ENCODE peak calls at places on chromosome 17, in six cellular contexts. One of them, this sample, is unnamed.

GRCh38 chr17:67130768-67131167 is 86.4 kb downstream of the CACNG1 start:
- DNase-seq in RWPE1: no peak
- DNase-seq in A549: no peak
- DNase-seq in foreskin fibroblast: no peak
- DNase-seq in GM12865: no peak
- DNase-seq in lung: no peak
- DNase-seq in this sample: no peak

GRCh38 chr17:9331512-9332163 is 244.0 kb downstream of the STX8 start:
- DNase-seq in foreskin fibroblast: no peak
- DNase-seq in GM12865: no peak
- DNase-seq in RWPE1: no peak
- DNase-seq in lung: no peak
- DNase-seq in A549: no peak
- DNase-seq in this sample: no peak

GRCh38 chr17:57006040-57006439 is 28.1 kb downstream of the SCPEP1 start:
- DNase-seq in foreskin fibroblast: no peak
- DNase-seq in A549: no peak
- DNase-seq in GM12865: no peak
- DNase-seq in RWPE1: no peak
- DNase-seq in lung: no peak
- DNase-seq in this sample: peak

GRCh38 chr17:43702636-43703035 is 40.9 kb upstream of the MEOX1 start:
- DNase-seq in A549: peak
- DNase-seq in lung: no peak
- DNase-seq in GM12865: peak
- DNase-seq in RWPE1: peak
- DNase-seq in foreskin fibroblast: no peak
- DNase-seq in this sample: no peak

GRCh38 chr17:64155751-64156544 is 26.0 kb upstream of the ERN1 start:
- DNase-seq in lung: peak
- DNase-seq in RWPE1: no peak
- DNase-seq in foreskin fibroblast: no peak
- DNase-seq in GM12865: no peak
- DNase-seq in A549: no peak
- DNase-seq in this sample: no peak

GRCh38 chr17:47810200-47810821 is 11.3 kb downstream of the OSBPL7 start:
- DNase-seq in foreskin fibroblast: peak
- DNase-seq in lung: peak
- DNase-seq in RWPE1: peak
- DNase-seq in A549: peak
- DNase-seq in GM12865: no peak
- DNase-seq in this sample: peak

GRCh38 chr17:2898255-2898926 is 102.2 kb downstream of the RAP1GAP2 start:
- DNase-seq in A549: no peak
- DNase-seq in RWPE1: no peak
- DNase-seq in GM12865: no peak
- DNase-seq in foreskin fibroblast: no peak
- DNase-seq in lung: no peak
- DNase-seq in this sample: no peak

GRCh38 chr17:65553646-65554567 is 7.5 kb downstream of the AXIN2 start:
- DNase-seq in lung: peak
- DNase-seq in RWPE1: no peak
- DNase-seq in A549: no peak
- DNase-seq in GM12865: no peak
- DNase-seq in foreskin fibroblast: no peak
- DNase-seq in this sample: no peak

GRCh38 chr17:12865769-12866168 is 76.5 kb downstream of the ARHGAP44 start:
- DNase-seq in lung: no peak
- DNase-seq in foreskin fibroblast: no peak
- DNase-seq in RWPE1: no peak
- DNase-seq in A549: no peak
- DNase-seq in GM12865: no peak
- DNase-seq in this sample: no peak

GRCh38 chr17:43013296-43013695 is 6.7 kb downstream of the IFI35 start:
- DNase-seq in GM12865: no peak
- DNase-seq in A549: no peak
- DNase-seq in lung: no peak
- DNase-seq in foreskin fibroblast: no peak
- DNase-seq in RWPE1: no peak
- DNase-seq in this sample: no peak

GRCh38 chr17:61420745-61421398 is 21.2 kb downstream of the TBX2 start:
- DNase-seq in foreskin fibroblast: no peak
- DNase-seq in RWPE1: no peak
- DNase-seq in GM12865: no peak
- DNase-seq in lung: no peak
- DNase-seq in A549: no peak
- DNase-seq in this sample: no peak

GRCh38 chr17:15220785-15221184 is 44.3 kb downstream of the PMP22 start:
- DNase-seq in lung: no peak
- DNase-seq in GM12865: no peak
- DNase-seq in A549: no peak
- DNase-seq in foreskin fibroblast: no peak
- DNase-seq in RWPE1: no peak
- DNase-seq in this sample: no peak

GRCh38 chr17:6170349-6170748 is 100.2 kb downstream of the WSCD1 start:
- DNase-seq in GM12865: no peak
- DNase-seq in RWPE1: no peak
- DNase-seq in foreskin fibroblast: no peak
- DNase-seq in lung: no peak
- DNase-seq in A549: no peak
- DNase-seq in this sample: no peak

GRCh38 chr17:64534187-64534586 is 27.4 kb downstream of the CEP95 start:
- DNase-seq in GM12865: peak
- DNase-seq in A549: peak
- DNase-seq in foreskin fibroblast: peak
- DNase-seq in lung: no peak
- DNase-seq in RWPE1: no peak
- DNase-seq in this sample: no peak

GRCh38 chr17:79483842-79484241 is 127.0 kb downstream of the RBFOX3 start:
- DNase-seq in GM12865: no peak
- DNase-seq in A549: peak
- DNase-seq in RWPE1: no peak
- DNase-seq in foreskin fibroblast: no peak
- DNase-seq in lung: no peak
- DNase-seq in this sample: no peak

GRCh38 chr17:44218344-44219125 is 940 bp downstream of the UBTF start:
- DNase-seq in foreskin fibroblast: peak
- DNase-seq in RWPE1: peak
- DNase-seq in A549: peak
- DNase-seq in GM12865: peak
- DNase-seq in lung: peak
- DNase-seq in this sample: peak

GRCh38 chr17:34269969-34270368 is at the start of gene CCL7:
- DNase-seq in GM12865: no peak
- DNase-seq in lung: no peak
- DNase-seq in foreskin fibroblast: no peak
- DNase-seq in A549: no peak
- DNase-seq in RWPE1: no peak
- DNase-seq in this sample: peak

GRCh38 chr17:32504166-32504990 is 17.6 kb downstream of the CDK5R1 start:
- DNase-seq in A549: no peak
- DNase-seq in RWPE1: no peak
- DNase-seq in GM12865: no peak
- DNase-seq in lung: no peak
- DNase-seq in foreskin fibroblast: no peak
- DNase-seq in this sample: peak

GRCh38 chr17:46092996-46093395 is 93.9 kb downstream of the STH start:
- DNase-seq in A549: no peak
- DNase-seq in foreskin fibroblast: peak
- DNase-seq in GM12865: no peak
- DNase-seq in lung: no peak
- DNase-seq in RWPE1: no peak
- DNase-seq in this sample: peak

DNA sequence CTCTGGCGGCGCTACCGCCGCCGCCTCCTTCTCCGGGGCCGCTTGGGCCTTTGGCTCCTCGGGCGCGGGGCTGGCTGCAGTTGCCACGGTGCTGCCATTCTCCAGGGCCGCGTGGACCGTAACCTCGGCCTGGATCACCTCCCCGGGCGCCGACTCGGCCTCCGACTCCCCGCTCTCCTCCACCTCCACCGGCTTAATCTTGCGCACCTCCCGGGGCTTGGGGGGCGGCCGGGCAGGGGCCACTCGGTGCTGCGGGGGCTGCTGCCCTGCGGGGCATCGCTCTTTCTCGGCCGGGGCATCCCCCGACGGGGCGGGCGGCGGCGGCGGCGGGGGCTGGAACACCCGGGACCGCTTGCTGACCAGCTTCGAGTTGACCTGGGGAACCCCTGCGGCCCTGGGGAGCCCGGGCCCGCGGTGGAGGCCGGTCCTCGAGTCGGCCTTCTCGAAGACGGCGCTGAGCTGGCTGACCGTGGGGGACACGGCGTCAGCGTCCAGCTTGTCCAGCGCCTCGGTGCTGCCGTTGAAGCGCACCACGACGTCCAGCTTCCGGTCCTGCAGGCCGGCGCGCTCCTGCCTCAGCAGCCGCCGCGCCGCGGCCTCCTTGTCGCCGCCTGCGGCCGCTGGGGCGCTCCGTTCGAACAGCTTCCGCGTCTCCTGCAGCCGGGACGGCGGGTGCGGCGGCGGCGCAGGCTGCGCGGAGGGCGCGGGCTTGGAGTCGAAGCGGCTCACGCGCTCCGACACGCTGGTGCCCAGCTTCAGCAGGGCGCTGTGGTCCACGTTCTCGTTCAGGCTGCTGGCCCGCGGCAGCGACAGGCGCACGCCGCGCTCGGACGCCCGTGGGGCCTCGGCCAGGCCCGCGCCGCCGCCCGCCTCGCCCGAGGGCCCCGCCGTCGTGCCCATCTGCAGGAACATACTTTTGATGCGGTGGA is 788 bp downstream of the PPP1R9B start:
- DNase-seq in lung: peak
- DNase-seq in GM12865: peak
- DNase-seq in foreskin fibroblast: peak
- DNase-seq in A549: peak
- DNase-seq in RWPE1: no peak
- DNase-seq in this sample: no peak
- TF ChIP-seq CTCF in lung: no peak
- TF ChIP-seq CTCF in GM12865: peak
- TF ChIP-seq CTCF in foreskin fibroblast: no peak
- TF ChIP-seq CTCF in A549: no peak
- TF ChIP-seq CTCF in RWPE1: no peak
- TF ChIP-seq CTCF in this sample: peak

GRCh38 chr17:80662557-80662956 is 117.9 kb downstream of the RPTOR start:
- DNase-seq in RWPE1: no peak
- DNase-seq in lung: no peak
- DNase-seq in A549: no peak
- DNase-seq in GM12865: no peak
- DNase-seq in foreskin fibroblast: no peak
- DNase-seq in this sample: no peak

GRCh38 chr17:80659651-80660050 is 115.0 kb downstream of the RPTOR start:
- DNase-seq in A549: no peak
- DNase-seq in GM12865: no peak
- DNase-seq in lung: no peak
- DNase-seq in RWPE1: no peak
- DNase-seq in foreskin fibroblast: no peak
- DNase-seq in this sample: no peak

GRCh38 chr17:80657561-80657960 is 112.9 kb downstream of the RPTOR start:
- DNase-seq in A549: no peak
- DNase-seq in RWPE1: no peak
- DNase-seq in foreskin fibroblast: no peak
- DNase-seq in lung: no peak
- DNase-seq in GM12865: no peak
- DNase-seq in this sample: no peak

GRCh38 chr17:80658821-80659220 is 114.2 kb downstream of the RPTOR start:
- DNase-seq in lung: no peak
- DNase-seq in RWPE1: no peak
- DNase-seq in A549: no peak
- DNase-seq in foreskin fibroblast: no peak
- DNase-seq in GM12865: no peak
- DNase-seq in this sample: no peak

DNA sequence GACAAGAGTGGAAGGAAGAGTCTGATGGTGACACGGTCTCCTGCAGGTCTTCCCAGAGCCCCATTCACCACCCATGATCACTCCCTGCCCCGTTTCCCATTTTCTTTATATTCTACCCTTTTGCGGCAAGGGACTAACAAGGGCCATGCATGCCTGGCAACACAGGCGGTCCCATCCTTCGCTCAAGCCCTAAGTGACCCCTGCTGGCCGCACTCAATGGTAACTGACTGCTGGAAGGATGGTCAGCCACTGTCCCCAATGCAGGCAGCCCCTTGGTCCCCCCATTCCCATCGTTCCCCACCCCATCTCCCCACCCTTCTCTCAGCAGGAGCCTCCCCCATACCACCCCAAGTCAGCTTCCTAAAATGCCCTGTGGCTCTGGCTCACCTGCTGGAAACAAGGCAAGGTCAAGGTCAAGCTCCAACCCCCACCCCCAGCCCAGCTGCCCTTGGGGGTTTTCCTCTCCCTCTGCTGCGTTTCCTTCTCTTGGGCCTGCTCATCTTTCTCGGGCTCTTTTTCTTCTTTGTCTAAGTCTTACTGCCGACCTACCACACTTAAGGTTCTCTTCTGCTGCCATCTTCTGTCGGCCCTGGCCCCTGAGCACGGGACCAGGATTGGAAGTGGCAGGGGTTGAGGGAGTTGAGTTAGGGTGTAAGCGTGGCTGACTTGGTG is 116.0 kb downstream of the RPTOR start:
- DNase-seq in foreskin fibroblast: no peak
- DNase-seq in A549: no peak
- DNase-seq in RWPE1: no peak
- DNase-seq in lung: no peak
- DNase-seq in GM12865: no peak
- DNase-seq in this sample: no peak
- TF ChIP-seq CTCF in foreskin fibroblast: no peak
- TF ChIP-seq CTCF in A549: no peak
- TF ChIP-seq CTCF in RWPE1: no peak
- TF ChIP-seq CTCF in lung: no peak
- TF ChIP-seq CTCF in GM12865: no peak
- TF ChIP-seq CTCF in this sample: no peak

GRCh38 chr17:4893272-4893671 is 6.1 kb upstream of the C17orf107 start:
- DNase-seq in foreskin fibroblast: no peak
- DNase-seq in RWPE1: no peak
- DNase-seq in GM12865: no peak
- DNase-seq in A549: no peak
- DNase-seq in lung: no peak
- DNase-seq in this sample: no peak
- TF ChIP-seq CTCF in foreskin fibroblast: no peak
- TF ChIP-seq CTCF in RWPE1: no peak
- TF ChIP-seq CTCF in GM12865: no peak
- TF ChIP-seq CTCF in A549: no peak
- TF ChIP-seq CTCF in lung: no peak
- TF ChIP-seq CTCF in this sample: no peak

GRCh38 chr17:17498606-17499301 is 2.6 kb upstream of the RASD1 start:
- DNase-seq in A549: no peak
- DNase-seq in lung: no peak
- DNase-seq in GM12865: no peak
- DNase-seq in RWPE1: no peak
- DNase-seq in foreskin fibroblast: no peak
- DNase-seq in this sample: no peak

GRCh38 chr17:17503566-17504130 is 7.5 kb upstream of the RASD1 start:
- DNase-seq in RWPE1: no peak
- DNase-seq in A549: no peak
- DNase-seq in lung: no peak
- DNase-seq in foreskin fibroblast: no peak
- DNase-seq in GM12865: no peak
- DNase-seq in this sample: no peak

GRCh38 chr17:17502741-17503565 is 6.8 kb upstream of the RASD1 start:
- DNase-seq in GM12865: no peak
- DNase-seq in A549: no peak
- DNase-seq in foreskin fibroblast: no peak
- DNase-seq in lung: no peak
- DNase-seq in RWPE1: no peak
- DNase-seq in this sample: no peak

GRCh38 chr17:17499402-17500145 is 3.4 kb upstream of the RASD1 start:
- DNase-seq in foreskin fibroblast: no peak
- DNase-seq in GM12865: no peak
- DNase-seq in lung: no peak
- DNase-seq in A549: no peak
- DNase-seq in RWPE1: no peak
- DNase-seq in this sample: no peak

GRCh38 chr17:17500999-17501605 is 4.9 kb upstream of the RASD1 start:
- DNase-seq in foreskin fibroblast: no peak
- DNase-seq in GM12865: peak
- DNase-seq in A549: no peak
- DNase-seq in lung: no peak
- DNase-seq in RWPE1: no peak
- DNase-seq in this sample: no peak
- TF ChIP-seq CTCF in foreskin fibroblast: no peak
- TF ChIP-seq CTCF in GM12865: peak
- TF ChIP-seq CTCF in A549: no peak
- TF ChIP-seq CTCF in lung: no peak
- TF ChIP-seq CTCF in RWPE1: no peak
- TF ChIP-seq CTCF in this sample: no peak

This sample was measured in HFFc6.